ENCODE peak calls at places on chromosomes 5 and 9, in four cellular contexts. R, J, O and V are unnamed samples.

GRCh38 chr5:137440800-137441199 is 58.3 kb downstream of the SPOCK1 start:
- DNase-seq in R (no peak), J (no peak), O (no peak), V (no peak)

GRCh38 chr5:132825824-132826391 is 4.5 kb downstream of the SHROOM1 start:
- DNase-seq in R (peak), J (peak), O (peak), V (no peak)

GRCh38 chr5:175590471-175590881 is 67.4 kb upstream of the HRH2 start:
- DNase-seq in R (no peak), J (peak), O (no peak), V (peak)

GRCh38 chr5:5430136-5430535 is 7.7 kb downstream of the ICE1 start:
- DNase-seq in R (no peak), J (no peak), O (no peak), V (no peak)

GRCh38 chr5:92962752-92963151 is 618.3 kb downstream of the NR2F1-AS1 start:
- DNase-seq in R (no peak), J (no peak), O (no peak), V (no peak)

GRCh38 chr9:17280350-17281012 is 145.6 kb downstream of the CNTLN start:
- DNase-seq in R (no peak), J (no peak), O (no peak), V (peak)

GRCh38 chr5:28164568-28164967 is 1126.2 kb upstream of the CDH9 start:
- DNase-seq in R (no peak), J (no peak), O (no peak), V (no peak)

GRCh38 chr5:40236001-40236400 is 443.7 kb upstream of the PTGER4 start:
- DNase-seq in R (no peak), J (no peak), O (no peak), V (no peak)

GRCh38 chr5:175823731-175824525 is 47.5 kb upstream of the CPLX2 start:
- DNase-seq in R (no peak), J (peak), O (peak), V (no peak)

GRCh38 chr9:99124534-99124933 is 19.6 kb downstream of the TGFBR1 start:
- DNase-seq in R (no peak), J (no peak), O (no peak), V (no peak)

GRCh38 chr9:84436386-84437114 is 96.0 kb upstream of the SLC28A3 start:
- DNase-seq in R (no peak), J (no peak), O (no peak), V (no peak)

GRCh38 chr5:172283020-172283861 is at the start of gene UBTD2:
- DNase-seq in R (peak), J (peak), O (peak), V (peak)

GRCh38 chr5:6328173-6328572 is 50.2 kb downstream of the MED10 start:
- DNase-seq in R (peak), J (peak), O (peak), V (peak)

DNA sequence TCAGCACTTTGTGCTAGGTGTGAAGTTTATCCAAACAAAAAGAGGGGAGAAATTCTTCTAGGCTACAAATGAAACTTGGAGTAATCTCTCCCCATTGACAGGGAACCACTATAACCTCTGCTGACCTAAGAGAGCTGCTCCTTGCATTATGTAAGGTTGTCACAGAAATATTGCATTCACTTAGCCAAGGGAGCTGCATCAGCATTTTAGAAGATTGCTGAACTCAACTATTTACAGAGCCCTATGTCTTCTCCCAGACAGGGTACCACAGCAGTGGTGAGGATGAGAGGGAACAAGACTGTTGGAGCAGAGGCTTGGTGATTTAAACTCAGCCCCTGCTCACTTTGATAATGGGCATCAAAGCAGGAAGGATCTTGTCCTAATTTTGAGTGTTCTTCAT is 362.0 kb downstream of the TMEM38B start:
- DNase-seq in R (no peak), J (no peak), O (no peak), V (no peak)
- H4K5ac ChIP-seq in R (no peak), J (no peak), O (no peak), V (no peak)

DNA sequence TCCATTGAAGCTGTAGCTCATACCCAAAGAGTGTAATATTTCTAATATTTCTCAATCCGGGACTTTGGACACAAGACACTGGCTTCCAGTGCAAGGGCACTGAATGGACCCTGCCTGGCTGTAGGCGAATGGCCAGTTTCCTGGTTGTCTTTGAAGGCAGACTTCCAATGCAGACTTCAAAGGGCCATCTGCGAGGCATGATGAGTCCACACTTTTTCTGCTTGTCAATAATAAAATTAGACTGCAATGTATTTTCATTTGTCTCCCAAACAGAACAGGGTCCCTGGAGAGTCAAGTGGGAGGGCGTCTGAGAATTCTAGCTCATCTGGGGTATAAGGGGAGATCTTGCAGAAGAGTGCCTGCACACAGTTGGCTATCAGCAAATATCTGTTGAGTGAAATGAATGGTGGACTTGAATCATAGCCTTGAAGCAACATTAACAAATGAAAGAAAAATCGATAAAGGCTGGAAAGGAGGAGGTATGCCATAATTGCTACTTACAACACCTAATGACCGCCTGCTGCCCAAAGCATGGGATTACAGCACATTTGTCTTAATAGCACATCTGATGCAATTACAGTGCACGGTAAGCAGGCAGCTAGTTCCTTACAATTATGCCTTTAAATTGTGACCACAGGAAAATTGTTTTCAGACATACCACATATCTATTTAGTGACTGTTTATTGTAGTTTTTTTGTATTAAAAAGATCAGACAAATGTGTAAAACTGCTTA is 137.5 kb downstream of the ARHGEF28 start:
- DNase-seq in R (no peak), J (no peak), O (no peak), V (no peak)
- H3K27ac ChIP-seq in R (no peak), J (no peak), O (no peak), V (peak)

GRCh38 chr5:103890313-103890712 is 327.7 kb upstream of the NUDT12 start:
- DNase-seq in R (no peak), J (no peak), O (no peak), V (no peak)

GRCh38 chr5:103891151-103891550 is 328.6 kb upstream of the NUDT12 start:
- DNase-seq in R (no peak), J (peak), O (no peak), V (no peak)

GRCh38 chr5:103886826-103887225 is 324.2 kb upstream of the NUDT12 start:
- DNase-seq in R (no peak), J (no peak), O (no peak), V (no peak)

GRCh38 chr5:103894882-103895281 is 332.3 kb upstream of the NUDT12 start:
- DNase-seq in R (no peak), J (peak), O (no peak), V (no peak)

DNA sequence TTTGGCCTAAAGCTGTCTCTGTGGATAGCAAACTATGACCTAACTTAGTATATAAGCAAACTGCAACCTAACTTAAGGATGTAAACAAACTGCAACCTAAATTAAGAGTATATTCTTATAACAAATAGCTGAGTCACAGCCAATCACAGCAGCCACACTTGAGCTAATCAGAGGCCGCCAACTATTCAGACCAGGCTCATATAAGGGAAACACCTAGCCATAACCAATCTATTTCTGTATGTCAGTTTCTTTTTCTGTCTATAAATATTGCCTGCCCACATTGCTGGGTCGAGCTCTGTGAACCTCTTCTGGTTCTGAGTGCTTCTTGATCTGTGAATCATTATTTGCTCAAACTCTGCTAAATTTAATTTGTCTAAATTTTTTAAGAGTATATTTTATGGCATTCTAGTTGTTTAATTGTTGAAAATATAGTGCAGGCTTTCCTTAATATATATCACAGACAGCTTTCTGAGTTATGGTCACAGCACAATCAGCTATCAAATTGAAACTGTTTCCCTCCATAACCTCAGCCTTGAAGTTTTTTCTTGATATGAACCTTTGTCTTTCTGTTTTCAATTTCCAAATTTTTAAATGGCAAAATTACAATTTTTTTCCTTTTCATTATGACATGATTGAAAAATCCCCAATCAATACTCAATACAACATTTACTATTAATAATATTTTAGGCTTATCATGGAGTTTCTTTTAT is 327.1 kb upstream of the NUDT12 start:
- DNase-seq in R (no peak), J (no peak), O (no peak), V (no peak)
- H3K4me2 ChIP-seq in R (no peak), J (no peak), O (no peak), V (no peak)

GRCh38 chr5:14660836-14661235 is 3.7 kb upstream of the OTULIN start:
- DNase-seq in R (no peak), J (no peak), O (no peak), V (peak)
- H4K5ac ChIP-seq in R (no peak), J (no peak), O (no peak), V (no peak)